ENCODE peak calls at places on chromosomes 7 and 10, in nine cellular contexts. Y is D341Med; V is activated CD8-positive, alpha-beta memory T cell treated with anti-CD3 and anti-CD28 coated beads for 48 hours; N is GM12865; X is effector memory CD8-positive, alpha-beta T cell; D is T1000; P is CD8-positive, alpha-beta memory T cell; L is activated CD8-positive, alpha-beta T cell treated with anti-CD3 and anti-CD28 coated beads, Interleukin-2, amount 10 ng/mL, durations not matched to agents 7 days and 5 days; F is LoVo. S is an unnamed sample.

GRCh38 chr7:43179393-43179792 is 66.9 kb downstream of the HECW1 start:
- DNase-seq in Y (no peak), V (no peak), N (no peak), X (no peak), D (no peak), P (no peak), L (no peak), F (no peak), S (no peak)

GRCh38 chr10:33878238-33878637 is 543.8 kb upstream of the NRP1 start:
- DNase-seq in Y (no peak), V (no peak), N (no peak), X (no peak), D (no peak), P (no peak), L (no peak), F (no peak), S (no peak)

GRCh38 chr10:122126763-122127659 is 138.0 kb downstream of the TACC2 start:
- DNase-seq in Y (no peak), V (no peak), N (no peak), X (no peak), D (peak), P (no peak), L (no peak), F (peak), S (no peak)

GRCh38 chr7:3404490-3404889 is 103.4 kb downstream of the SDK1 start:
- DNase-seq in Y (no peak), V (no peak), N (no peak), X (no peak), D (no peak), P (no peak), L (no peak), F (no peak), S (no peak)

GRCh38 chr10:131239926-131240325 is 71.6 kb downstream of the TCERG1L start:
- DNase-seq in Y (no peak), V (no peak), N (no peak), X (no peak), D (no peak), P (no peak), L (no peak), F (no peak), S (no peak)

GRCh38 chr10:30637881-30638467 is 8.4 kb upstream of the LYZL2 start:
- DNase-seq in Y (no peak), V (no peak), N (no peak), X (no peak), D (no peak), P (no peak), L (no peak), F (peak), S (no peak)

GRCh38 chr10:70589762-70590662 is 12.5 kb downstream of the PRF1 start:
- DNase-seq in Y (no peak), V (no peak), N (no peak), X (no peak), D (no peak), P (no peak), L (no peak), F (no peak), S (no peak)

GRCh38 chr7:35035511-35035921 is 1.8 kb downstream of the DPY19L1 start:
- DNase-seq in Y (peak), V (no peak), N (peak), X (peak), D (peak), P (no peak), L (peak), F (peak), S (peak)

GRCh38 chr10:20622522-20623270 is 274.4 kb downstream of the NEBL start:
- DNase-seq in Y (no peak), V (no peak), N (no peak), X (no peak), D (no peak), P (no peak), L (no peak), F (peak), S (no peak)

GRCh38 chr7:121041516-121042148 is 53.1 kb downstream of the CPED1 start:
- DNase-seq in Y (no peak), V (no peak), N (no peak), X (no peak), D (no peak), P (no peak), L (no peak), F (no peak), S (no peak)

GRCh38 chr7:132480534-132480933 is 95.7 kb downstream of the PLXNA4 start:
- DNase-seq in Y (no peak), V (no peak), N (no peak), X (no peak), D (no peak), P (no peak), L (no peak), F (no peak), S (no peak)

GRCh38 chr7:2202361-2202761 is 30.4 kb downstream of the MAD1L1 start:
- DNase-seq in Y (no peak), V (no peak), N (no peak), X (no peak), D (no peak), P (no peak), L (no peak), F (no peak), S (no peak)

GRCh38 chr7:157767466-157767865 is 430.7 kb downstream of the DNAJB6 start:
- DNase-seq in Y (no peak), V (no peak), N (no peak), X (no peak), D (no peak), P (no peak), L (no peak), F (no peak), S (no peak)

GRCh38 chr7:127885843-127886242 is 145.4 kb downstream of the LRRC4 start:
- DNase-seq in Y (peak), V (no peak), N (no peak), X (no peak), D (no peak), P (no peak), L (no peak), F (no peak), S (no peak)

GRCh38 chr10:88932539-88933256 is 19.9 kb downstream of the ACTA2 start:
- DNase-seq in Y (peak), V (no peak), N (peak), X (peak), D (peak), P (no peak), L (peak), F (peak), S (peak)

GRCh38 chr7:93185303-93186027 is 37.3 kb upstream of the SAMD9L start:
- DNase-seq in Y (no peak), V (no peak), N (no peak), X (no peak), D (no peak), P (no peak), L (no peak), F (no peak), S (no peak)

GRCh38 chr10:32577448-32577847 is 131.5 kb downstream of the CCDC7 start:
- DNase-seq in Y (no peak), V (no peak), N (no peak), X (no peak), D (no peak), P (no peak), L (no peak), F (no peak), S (no peak)

GRCh38 chr7:132865766-132866531 is 215.9 kb downstream of the CHCHD3 start:
- DNase-seq in Y (no peak), V (no peak), N (no peak), X (no peak), D (no peak), P (no peak), L (no peak), F (no peak), S (no peak)

GRCh38 chr10:30813872-30814471 is 184.4 kb upstream of the LYZL2 start:
- DNase-seq in Y (no peak), V (no peak), N (no peak), X (no peak), D (peak), P (no peak), L (no peak), F (no peak), S (no peak)

GRCh38 chr7:26653430-26653911 is 210.9 kb downstream of the SKAP2 start:
- DNase-seq in Y (no peak), V (no peak), N (no peak), X (no peak), D (no peak), P (no peak), L (no peak), F (peak), S (peak)

GRCh38 chr7:47634273-47634672 is 52.4 kb upstream of the TNS3 start:
- DNase-seq in Y (no peak), V (no peak), N (no peak), X (no peak), D (no peak), P (no peak), L (no peak), F (no peak), S (no peak)

GRCh38 chr7:25167262-25167843 is 42.3 kb upstream of the CYCS start:
- DNase-seq in Y (no peak), V (no peak), N (no peak), X (no peak), D (no peak), P (no peak), L (no peak), F (peak), S (peak)

GRCh38 chr10:104559935-104560334 is 81.2 kb upstream of the SORCS3 start:
- DNase-seq in Y (no peak), V (no peak), N (no peak), X (no peak), D (no peak), P (no peak), L (peak), F (no peak), S (no peak)

GRCh38 chr10:132407243-132407746 is 10.3 kb downstream of the PWWP2B start:
- DNase-seq in Y (no peak), V (no peak), N (no peak), X (no peak), D (no peak), P (no peak), L (no peak), F (no peak), S (peak)

GRCh38 chr7:28409716-28410627 is 2.3 kb upstream of the CREB5 start:
- DNase-seq in Y (peak), V (no peak), N (no peak), X (no peak), D (no peak), P (no peak), L (no peak), F (no peak), S (peak)

GRCh38 chr10:45373003-45373782 is 823 bp upstream of the ALOX5 start:
- DNase-seq in Y (peak), V (no peak), N (peak), X (no peak), D (no peak), P (no peak), L (peak), F (peak), S (peak)

GRCh38 chr7:129454249-129454551 is 20.0 kb downstream of the STRIP2 start:
- DNase-seq in Y (no peak), V (no peak), N (no peak), X (no peak), D (no peak), P (no peak), L (no peak), F (peak), S (no peak)

GRCh38 chr10:52454476-52454875 is 140.4 kb downstream of the DKK1 start:
- DNase-seq in Y (no peak), V (no peak), N (no peak), X (no peak), D (no peak), P (no peak), L (no peak), F (no peak), S (no peak)

GRCh38 chr7:80127412-80128150 is 7.0 kb upstream of the GNAI1 start:
- DNase-seq in Y (no peak), V (no peak), N (no peak), X (no peak), D (no peak), P (no peak), L (no peak), F (no peak), S (no peak)

GRCh38 chr7:105639677-105640493 is 58.6 kb upstream of the EFCAB10 start:
- DNase-seq in Y (peak), V (no peak), N (no peak), X (no peak), D (no peak), P (no peak), L (no peak), F (no peak), S (no peak)

GRCh38 chr10:110010076-110011069 is 2.6 kb downstream of the ADD3 start:
- DNase-seq in Y (no peak), V (peak), N (peak), X (peak), D (no peak), P (peak), L (peak), F (no peak), S (no peak)